ENCODE peak calls at places on chromosomes 2 and 18, in six cellular contexts. P is A549, Z is HepG2, L is upper lobe of left lung, C is GM12878, U is K562. X is an unnamed sample. For H3K4me1, the result is how much of the 10 kb centered on the place peaks cover.

GRCh38 chr18:35458677-35459441 is 38.9 kb downstream of the INO80C start:
- ATAC-seq in Z (peak), U (peak), L (peak), P (peak), C (peak), X (peak)

GRCh38 chr2:179677148-179677688 is 184.2 kb downstream of the ZNF385B start:
- ATAC-seq in L (no peak), U (no peak), P (no peak), Z (no peak), C (peak), X (no peak)

GRCh38 chr18:25134858-25135257 is 217.1 kb downstream of the ZNF521 start:
- ATAC-seq in P (no peak), C (no peak), L (no peak), Z (no peak), U (no peak), X (no peak)

GRCh38 chr2:138030459-138030858 is 66.2 kb downstream of the HNMT start:
- ATAC-seq in U (no peak), P (no peak), C (peak), L (no peak), Z (no peak), X (no peak)

GRCh38 chr2:83531211-83531610 is 927.9 kb downstream of the SUCLG1 start:
- ATAC-seq in C (no peak), Z (no peak), P (no peak), L (no peak), U (no peak), X (no peak)

GRCh38 chr2:23705771-23706612 is 220.9 kb downstream of the ATAD2B start:
- ATAC-seq in U (no peak), L (no peak), C (no peak), P (no peak), Z (no peak), X (no peak)

GRCh38 chr2:10983711-10984110 is 72.0 kb downstream of the KCNF1 start:
- ATAC-seq in Z (no peak), U (no peak), L (no peak), C (no peak), P (no peak), X (no peak)

GRCh38 chr2:45585267-45585861 is 25.7 kb downstream of the SRBD1 start:
- ATAC-seq in C (peak), U (peak), L (peak), P (peak), Z (peak), X (peak)

GRCh38 chr18:42936289-42936688 is 179.2 kb downstream of the RIT2 start:
- ATAC-seq in L (no peak), P (no peak), Z (no peak), C (peak), U (no peak), X (no peak)

GRCh38 chr2:113141451-113141850 is 14.1 kb downstream of the IL1RN start:
- ATAC-seq in Z (no peak), P (no peak), L (no peak), C (no peak), U (no peak), X (no peak)

GRCh38 chr2:44771510-44771909 is 170.0 kb upstream of the SIX3 start:
- ATAC-seq in C (no peak), Z (peak), U (no peak), P (no peak), L (no peak), X (no peak)

GRCh38 chr2:140949932-140950331 is 1180.9 kb downstream of the LRP1B start:
- ATAC-seq in C (no peak), Z (no peak), U (no peak), L (no peak), P (no peak), X (no peak)

GRCh38 chr2:200728630-200729029 is 83.1 kb upstream of the BZW1 start:
- ATAC-seq in L (no peak), Z (no peak), P (no peak), C (no peak), U (peak), X (peak)

GRCh38 chr2:54429811-54430600 is 26.1 kb upstream of the SPTBN1 start:
- ATAC-seq in C (peak), L (peak), P (no peak), Z (peak), U (peak), X (no peak)

GRCh38 chr2:115165529-115166109 is 723.2 kb downstream of the DPP10 start:
- ATAC-seq in L (no peak), Z (no peak), U (no peak), P (no peak), C (peak), X (no peak)

GRCh38 chr2:218329027-218329825 is 27.4 kb upstream of the CATIP start:
- ATAC-seq in C (peak), P (no peak), L (peak), U (no peak), Z (no peak), X (no peak)

GRCh38 chr2:222049946-222050345 is 248.9 kb downstream of the PAX3 start:
- ATAC-seq in U (no peak), L (peak), Z (no peak), C (no peak), P (peak), X (no peak)

GRCh38 chr2:178275600-178275999 is 81.3 kb downstream of the OSBPL6 start:
- ATAC-seq in P (no peak), C (no peak), Z (no peak), L (no peak), U (peak), X (no peak)

GRCh38 chr2:45904931-45905642 is 253.6 kb downstream of the PRKCE start:
- ATAC-seq in P (no peak), C (no peak), Z (peak), U (no peak), L (peak), X (peak)

GRCh38 chr2:181900007-181900651 is 8.6 kb downstream of the ITPRID2 start:
- ATAC-seq in L (no peak), P (no peak), Z (peak), C (no peak), U (peak), X (no peak)
- H3K27ac ChIP-seq in L (peak), P (no peak), Z (peak), C (no peak), U (peak), X (no peak)

DNA sequence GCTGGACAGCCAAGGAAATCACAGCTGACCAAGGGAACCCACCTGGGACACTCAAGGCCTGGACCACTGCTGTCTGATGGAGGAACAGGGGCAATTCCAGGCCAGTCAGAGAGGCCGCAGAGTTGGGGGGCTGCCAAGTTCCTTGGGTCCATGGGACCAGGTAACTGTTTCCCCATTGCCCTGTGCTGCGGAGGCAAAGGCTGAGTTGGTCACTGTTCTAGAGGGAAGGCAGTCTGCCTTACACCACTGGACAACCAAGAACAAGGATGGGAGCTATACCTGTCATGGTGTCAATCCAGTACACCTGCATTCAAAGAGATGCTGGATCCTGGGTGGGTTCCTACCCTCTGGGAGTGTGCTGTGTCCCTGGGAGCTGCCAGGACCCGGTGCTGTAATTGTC is 9.6 kb upstream of the SP140L start:
- ATAC-seq in U (no peak), P (no peak), Z (no peak), L (no peak), C (no peak), X (no peak)
- H3K4me1 ChIP-seq in U (under half), P (under half), Z (under half), L (under half), C (under half), X (under half)

GRCh38 chr2:172442072-172442895 is 14.9 kb downstream of the ITGA6 start:
- ATAC-seq in U (no peak), C (no peak), P (peak), Z (peak), L (peak), X (peak)
- TF ChIP-seq EP300 in U (no peak), C (no peak), P (no peak), Z (no peak), L (no peak), X (no peak)

GRCh38 chr2:205683991-205684390 is 1.7 kb downstream of the NRP2 start:
- ATAC-seq in P (no peak), L (peak), U (no peak), Z (no peak), C (no peak), X (no peak)
- H3K27ac ChIP-seq in P (peak), L (peak), U (no peak), Z (no peak), C (no peak), X (peak)

GRCh38 chr2:164802095-164802744 is 39.4 kb downstream of the COBLL1 start:
- ATAC-seq in Z (peak), C (no peak), L (no peak), P (no peak), U (no peak), X (no peak)

GRCh38 chr2:164796999-164797398 is 44.6 kb downstream of the COBLL1 start:
- ATAC-seq in C (no peak), Z (no peak), P (no peak), L (no peak), U (no peak), X (no peak)

GRCh38 chr2:164803772-164804466 is 37.7 kb downstream of the COBLL1 start:
- ATAC-seq in L (no peak), C (no peak), P (no peak), Z (no peak), U (peak), X (no peak)

GRCh38 chr2:164794432-164795231 is 47.0 kb downstream of the COBLL1 start:
- ATAC-seq in C (no peak), L (peak), Z (no peak), P (no peak), U (peak), X (no peak)

DNA sequence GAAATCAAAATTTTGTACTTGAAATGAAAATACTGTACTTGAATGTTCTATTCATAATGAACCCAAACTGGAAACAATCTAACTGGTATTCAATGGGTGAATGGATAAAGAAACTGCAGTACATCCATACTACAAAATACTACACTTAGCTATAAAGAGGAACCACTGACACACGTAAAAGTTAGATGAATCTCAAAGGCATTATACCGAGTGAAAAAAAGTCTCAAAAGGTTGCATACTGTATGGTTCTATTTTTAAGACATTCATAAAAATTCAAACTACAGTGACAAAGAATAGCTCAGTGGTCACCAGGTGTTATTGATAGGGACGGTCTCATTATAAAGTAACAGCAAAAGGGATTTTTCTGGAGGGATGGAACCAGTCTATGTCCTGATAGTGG is 41.1 kb downstream of the COBLL1 start:
- ATAC-seq in L (no peak), P (no peak), Z (no peak), U (no peak), C (no peak), X (no peak)
- H3K4me1 ChIP-seq in L (under half), P (under half), Z (under half), U (under half), C (under half), X (half or more)

GRCh38 chr2:74002515-74003391 is 18.0 kb downstream of the TET3 start:
- ATAC-seq in C (peak), Z (peak), P (peak), L (peak), U (peak), X (peak)
- TF ChIP-seq EP300 in C (no peak), Z (no peak), P (no peak), L (no peak), U (no peak), X (no peak)

GRCh38 chr2:105798595-105798994 is 53.9 kb downstream of the NCK2 start:
- ATAC-seq in U (no peak), C (peak), Z (no peak), P (no peak), L (no peak), X (no peak)
- H3K27ac ChIP-seq in U (peak), C (peak), Z (no peak), P (no peak), L (peak), X (no peak)

GRCh38 chr18:61608306-61608705 is 275.1 kb downstream of the CDH20 start:
- ATAC-seq in P (no peak), Z (no peak), U (no peak), L (no peak), C (no peak), X (no peak)
- H3K4me1 ChIP-seq in P (under half), Z (under half), U (under half), L (under half), C (under half), X (under half)